ENCODE peak calls at places on chromosomes 6 and 20, in ten cellular contexts. Y is bronchial epithelial cell, A is left cardiac atrium, U is renal cortical epithelial cell, K is SK-MEL-5, T is ACHN, M is tibial nerve, W is HuH-7, V is T-helper 2 cell, F is cardiac fibroblast. I is an unnamed sample.

GRCh38 chr6:46964716-46965519 is 43.2 kb upstream of the ADGRF5 start:
- DNase-seq in Y (no peak), A (peak), U (no peak), K (peak), T (no peak), M (no peak), W (no peak), V (no peak), F (peak), I (no peak)

GRCh38 chr20:2350606-2351005 is 30.1 kb upstream of the TGM6 start:
- DNase-seq in Y (no peak), A (no peak), U (no peak), K (no peak), T (no peak), M (no peak), W (no peak), V (no peak), F (no peak), I (no peak)

GRCh38 chr20:34703573-34704176 is 469 bp upstream of the TP53INP2 start:
- DNase-seq in Y (peak), A (no peak), U (no peak), K (no peak), T (no peak), M (peak), W (peak), V (no peak), F (peak), I (no peak)

GRCh38 chr6:112910256-112910655 is 563.1 kb downstream of the RFPL4B start:
- DNase-seq in Y (peak), A (no peak), U (no peak), K (no peak), T (no peak), M (no peak), W (no peak), V (no peak), F (peak), I (no peak)

GRCh38 chr6:41519748-41520699 is 26.2 kb upstream of the FOXP4 start:
- DNase-seq in Y (no peak), A (no peak), U (no peak), K (no peak), T (no peak), M (no peak), W (peak), V (no peak), F (no peak), I (no peak)

GRCh38 chr6:113481441-113481840 is 375.7 kb upstream of the MARCKS start:
- DNase-seq in Y (peak), A (no peak), U (peak), K (no peak), T (no peak), M (no peak), W (no peak), V (no peak), F (no peak), I (no peak)

GRCh38 chr20:32623667-32624157 is 38.6 kb upstream of the NOL4L start:
- DNase-seq in Y (no peak), A (no peak), U (no peak), K (no peak), T (no peak), M (no peak), W (no peak), V (no peak), F (no peak), I (no peak)

GRCh38 chr6:100618349-100618671 is 153.6 kb upstream of the SIM1 start:
- DNase-seq in Y (no peak), A (no peak), U (no peak), K (no peak), T (no peak), M (no peak), W (no peak), V (no peak), F (no peak), I (no peak)

GRCh38 chr6:93017213-93017612 is 402.1 kb downstream of the EPHA7 start:
- DNase-seq in Y (no peak), A (no peak), U (peak), K (peak), T (peak), M (no peak), W (peak), V (no peak), F (peak), I (no peak)

GRCh38 chr20:62339647-62340062 is 27.5 kb downstream of the LAMA5 start:
- DNase-seq in Y (peak), A (no peak), U (no peak), K (no peak), T (no peak), M (no peak), W (no peak), V (no peak), F (no peak), I (no peak)

GRCh38 chr20:53077373-53078205 is 105.4 kb downstream of the TSHZ2 start:
- DNase-seq in Y (peak), A (peak), U (peak), K (no peak), T (no peak), M (peak), W (peak), V (no peak), F (peak), I (peak)

GRCh38 chr20:24994470-24995368 is 2.2 kb upstream of the APMAP start:
- DNase-seq in Y (peak), A (peak), U (peak), K (peak), T (peak), M (peak), W (peak), V (peak), F (peak), I (peak)

GRCh38 chr20:33507461-33507860 is 17.6 kb downstream of the CBFA2T2 start:
- DNase-seq in Y (no peak), A (no peak), U (no peak), K (no peak), T (no peak), M (no peak), W (no peak), V (no peak), F (no peak), I (no peak)

GRCh38 chr6:141110486-141110885 is 1022.2 kb upstream of the GJE1 start:
- DNase-seq in Y (peak), A (no peak), U (peak), K (peak), T (no peak), M (no peak), W (no peak), V (no peak), F (peak), I (no peak)

GRCh38 chr6:21753571-21754108 is 160.1 kb downstream of the SOX4 start:
- DNase-seq in Y (peak), A (no peak), U (peak), K (peak), T (no peak), M (no peak), W (no peak), V (no peak), F (peak), I (peak)

GRCh38 chr20:1265916-1266166 is 253 bp upstream of the SNPH start:
- DNase-seq in Y (no peak), A (no peak), U (no peak), K (no peak), T (no peak), M (no peak), W (no peak), V (no peak), F (no peak), I (no peak)

GRCh38 chr20:39249798-39250197 is 287.7 kb downstream of the DHX35 start:
- DNase-seq in Y (no peak), A (no peak), U (no peak), K (no peak), T (no peak), M (no peak), W (no peak), V (no peak), F (no peak), I (no peak)

GRCh38 chr20:47854687-47855212 is 69.5 kb upstream of the SULF2 start:
- DNase-seq in Y (peak), A (no peak), U (peak), K (peak), T (peak), M (no peak), W (peak), V (no peak), F (peak), I (peak)

GRCh38 chr6:147226163-147226724 is 22.0 kb downstream of the STXBP5 start:
- DNase-seq in Y (no peak), A (no peak), U (no peak), K (no peak), T (no peak), M (no peak), W (no peak), V (no peak), F (no peak), I (no peak)

GRCh38 chr20:53291548-53291947 is 302.1 kb downstream of the ZNF217 start:
- DNase-seq in Y (no peak), A (no peak), U (no peak), K (peak), T (peak), M (no peak), W (peak), V (no peak), F (no peak), I (no peak)